ENCODE peak calls at places on chromosomes 4 and X, in eight cellular contexts. D is MV-4-11; A is GM04504; R is CD8-positive, alpha-beta memory T cell; O is immature natural killer cell; M is activated CD8-positive, alpha-beta memory T cell treated with anti-CD3 and anti-CD28 coated beads for 4 hours; V is NCI-H1436 treated with DMSO at 0.1 percent for 48 hours; Z is DMS 273 treated with DMSO at 0.1 percent for 48 hours. H is an unnamed sample.

GRCh38 chr4:66489370-66489769 is 819.1 kb upstream of the EPHA5 start:
- DNase-seq in D (no peak), M (no peak), V (no peak), Z (no peak), O (no peak), R (no peak), A (no peak), H (no peak)

GRCh38 chr4:106284227-106284626 is 31.8 kb downstream of the TBCK start:
- DNase-seq in Z (no peak), V (no peak), D (no peak), R (no peak), A (no peak), M (no peak), O (no peak), H (no peak)

GRCh38 chr4:181956502-181956901 is 286.7 kb upstream of the TENM3 start:
- DNase-seq in Z (no peak), R (no peak), D (no peak), O (no peak), A (peak; percentile 29), M (no peak), V (no peak), H (no peak)

GRCh38 chr4:122104184-122104583 is 47.9 kb upstream of the BLTP1 start:
- DNase-seq in V (no peak), Z (no peak), M (no peak), A (no peak), D (no peak), R (no peak), O (no peak), H (no peak)

GRCh38 chr4:138859249-138859648 is 156.3 kb upstream of the NOCT start:
- DNase-seq in A (no peak), D (no peak), O (no peak), R (no peak), Z (no peak), V (no peak), M (no peak), H (no peak)

GRCh38 chr4:139014391-139015268 is 951 bp upstream of the NOCT start:
- DNase-seq in O (no peak), D (peak; percentile 65), Z (no peak), R (no peak), V (no peak), A (peak; percentile 69), M (no peak), H (no peak)

GRCh38 chr4:44368413-44369167 is 80.0 kb downstream of the KCTD8 start:
- DNase-seq in V (no peak), M (no peak), A (no peak), R (no peak), D (no peak), O (no peak), Z (no peak), H (no peak)

GRCh38 chr4:143581331-143581961 is 67.9 kb downstream of the SMARCA5 start:
- DNase-seq in O (no peak), Z (no peak), V (no peak), M (no peak), A (no peak), R (no peak), D (no peak), H (no peak)

GRCh38 chrX:70087857-70088256 is 25.6 kb downstream of the OTUD6A start:
- DNase-seq in D (no peak), Z (peak; percentile 9), A (no peak), O (no peak), R (no peak), V (no peak), M (no peak), H (no peak)

GRCh38 chrX:153381684-153382532 is 19.2 kb downstream of the PNMA6E start:
- DNase-seq in R (peak; percentile 16), O (no peak), A (peak; percentile 59), M (no peak), V (peak; percentile 52), Z (no peak), D (peak; percentile 80), H (peak; percentile 5)

GRCh38 chr4:7226993-7227392 is 34.7 kb downstream of the SORCS2 start:
- DNase-seq in R (no peak), A (no peak), O (no peak), Z (no peak), V (no peak), M (no peak), D (peak; percentile 16), H (no peak)

GRCh38 chrX:74578137-74578536 is 36.3 kb downstream of the RLIM start:
- DNase-seq in O (no peak), A (no peak), Z (no peak), R (no peak), D (no peak), M (no peak), V (no peak), H (no peak)

GRCh38 chrX:7093305-7093704 is 54.2 kb upstream of the STS start:
- DNase-seq in Z (no peak), M (no peak), V (no peak), D (no peak), A (no peak), O (no peak), R (no peak), H (no peak)

GRCh38 chrX:135112096-135112729 is 8.1 kb downstream of the ETDB start:
- DNase-seq in O (peak; percentile 22), A (no peak), D (peak; percentile 1), V (no peak), M (no peak), Z (no peak), R (peak; percentile 38), H (no peak)

GRCh38 chr4:148052448-148052847 is 320.6 kb downstream of the ARHGAP10 start:
- DNase-seq in A (no peak), R (peak; percentile 84), V (no peak), D (no peak), M (no peak), Z (no peak), O (peak; percentile 27), H (no peak)

GRCh38 chr4:186758929-186759682 is 35.5 kb upstream of the FAT1 start:
- DNase-seq in A (no peak), R (no peak), Z (no peak), O (no peak), M (no peak), D (no peak), V (no peak), H (no peak)

GRCh38 chrX:10832103-10832502 is 211.7 kb upstream of the MID1 start:
- DNase-seq in M (no peak), V (no peak), A (no peak), O (no peak), D (no peak), Z (no peak), R (no peak), H (no peak)

GRCh38 chr4:13922459-13922858 is 294.9 kb upstream of the BOD1L1 start:
- DNase-seq in A (no peak), M (no peak), V (no peak), R (no peak), D (no peak), O (no peak), Z (no peak), H (no peak)

GRCh38 chrX:12701625-12702024 is 89.6 kb upstream of the PRPS2 start:
- DNase-seq in M (no peak), D (peak; percentile 62), O (no peak), V (no peak), R (no peak), A (peak; percentile 17), Z (peak; percentile 21), H (peak; percentile 10)

H was measured in hypothalamus.